ENCODE peak calls at places on chromosomes 7 and 10, in nine cellular contexts. I is RPMI7951; W is left ventricle myocardium superior; P is naive thymus-derived CD8-positive, alpha-beta T cell; X is fibroblast of pulmonary artery; L is NCI-H1105; C is SHP77 treated with DMSO at 0.1 percent for 48 hours; V is epithelial cell of prostate; K is left ventricle myocardium inferior. N is an unnamed sample.

GRCh38 chr7:115338016-115338415 is 416.1 kb downstream of the MDFIC start:
- DNase-seq in I (no peak), C (no peak), W (no peak), K (no peak), P (no peak), V (no peak), L (no peak), X (no peak), N (no peak)

GRCh38 chr10:71216751-71217265 is 4.4 kb downstream of the UNC5B start:
- DNase-seq in I (peak; percentile 32), W (no peak), X (no peak), L (no peak), C (no peak), K (no peak), V (no peak), P (no peak), N (no peak)

GRCh38 chr7:121313793-121314676 is 14.8 kb upstream of the WNT16 start:
- DNase-seq in I (peak; percentile 86), C (peak; percentile 3), L (peak; percentile 97), W (no peak), K (no peak), X (peak; percentile 69), P (no peak), V (peak; percentile 24), N (no peak)

GRCh38 chr7:117824605-117825004 is 48.6 kb downstream of the CTTNBP2 start:
- DNase-seq in C (no peak), I (no peak), W (no peak), V (no peak), L (no peak), X (no peak), P (no peak), K (no peak), N (no peak)

GRCh38 chr7:39621784-39622411 is 1.5 kb upstream of the RALA start:
- DNase-seq in X (no peak), L (no peak), W (no peak), V (no peak), K (no peak), C (no peak), I (peak; percentile 63), P (no peak), N (no peak)

GRCh38 chr7:84535584-84536255 is 341.1 kb upstream of the SEMA3A start:
- DNase-seq in L (no peak), K (no peak), W (no peak), C (no peak), V (no peak), I (no peak), X (no peak), P (no peak), N (no peak)

GRCh38 chr7:90595341-90595800 is 750 bp upstream of the CDK14 start:
- DNase-seq in L (no peak), C (no peak), W (no peak), K (no peak), V (no peak), P (no peak), X (peak; percentile 39), I (no peak), N (no peak)

GRCh38 chr7:35805876-35806275 is 5.0 kb downstream of the SEPTIN7 start:
- DNase-seq in I (no peak), C (no peak), W (no peak), V (no peak), P (no peak), K (no peak), L (no peak), X (peak; percentile 39), N (no peak)

GRCh38 chr10:78360284-78360683 is 326.6 kb downstream of the RPS24 start:
- DNase-seq in L (no peak), W (no peak), I (no peak), X (no peak), V (no peak), C (no peak), K (no peak), P (no peak), N (no peak)

GRCh38 chr10:71684356-71685173 is 35.0 kb downstream of the C10orf105 start:
- DNase-seq in P (no peak), W (no peak), C (no peak), V (no peak), L (no peak), I (no peak), X (no peak), K (no peak), N (peak; percentile 44)

GRCh38 chr10:29304259-29305030 is 15.6 kb downstream of the LYZL1 start:
- DNase-seq in C (peak; percentile 3), L (no peak), X (peak; percentile 83), P (no peak), W (no peak), K (peak; percentile 26), V (no peak), I (peak; percentile 83), N (no peak)

GRCh38 chr10:100755821-100756220 is 10.4 kb downstream of the PAX2 start:
- DNase-seq in L (no peak), V (no peak), W (no peak), K (no peak), P (no peak), C (no peak), X (no peak), I (no peak), N (no peak)

GRCh38 chr10:77392236-77392721 is 245.3 kb downstream of the KCNMA1 start:
- DNase-seq in I (peak; percentile 70), P (no peak), C (no peak), X (peak; percentile 66), V (no peak), W (no peak), L (no peak), K (no peak), N (no peak)

GRCh38 chr10:33335550-33335799 is 1.0 kb upstream of the NRP1 start:
- DNase-seq in L (no peak), P (no peak), K (peak; percentile 54), C (no peak), X (no peak), V (no peak), W (peak; percentile 68), I (no peak), N (no peak)

GRCh38 chr7:44466300-44467216 is 23.9 kb downstream of the NUDCD3 start:
- DNase-seq in W (no peak), L (no peak), P (no peak), I (no peak), X (peak; percentile 54), C (no peak), V (no peak), K (no peak), N (no peak)

GRCh38 chr10:52740913-52741675 is 31.5 kb downstream of the MBL2 start:
- DNase-seq in V (no peak), L (no peak), W (peak; percentile 37), X (peak; percentile 56), K (no peak), I (peak; percentile 16), P (no peak), C (no peak), N (no peak)

GRCh38 chr10:22247636-22248035 is 29.8 kb upstream of the EBLN1 start:
- DNase-seq in X (no peak), I (no peak), K (no peak), V (no peak), P (no peak), L (no peak), C (no peak), W (no peak), N (no peak)

GRCh38 chr10:75043256-75044121 is 68.0 kb upstream of the SAMD8 start:
- DNase-seq in K (no peak), L (no peak), P (peak; percentile 3), I (no peak), V (no peak), X (no peak), W (no peak), C (no peak), N (peak; percentile 26)

GRCh38 chr7:91034459-91035368 is 229.5 kb upstream of the FZD1 start:
- DNase-seq in X (peak; percentile 70), K (no peak), V (no peak), L (peak; percentile 75), W (no peak), I (peak; percentile 17), C (peak; percentile 87), P (no peak), N (no peak)

GRCh38 chr7:27112960-27113949 is 10.8 kb upstream of the HOXA2 start:
- DNase-seq in X (peak; percentile 61), K (no peak), P (no peak), L (no peak), C (no peak), V (peak; percentile 80), I (peak; percentile 90), W (no peak), N (peak; percentile 83)

GRCh38 chr7:8396294-8396693 is 37.1 kb upstream of the NXPH1 start:
- DNase-seq in W (no peak), K (no peak), C (no peak), V (no peak), I (no peak), P (no peak), L (no peak), X (no peak), N (no peak)

GRCh38 chr7:3943265-3943664 is 642.2 kb downstream of the SDK1 start:
- DNase-seq in X (no peak), L (no peak), C (peak; percentile 28), K (no peak), I (no peak), P (no peak), V (no peak), W (no peak), N (no peak)

GRCh38 chr7:68014031-68014774 is 1017.6 kb downstream of the TYW1 start:
- DNase-seq in P (no peak), W (no peak), K (no peak), L (peak; percentile 89), I (no peak), X (no peak), C (no peak), V (no peak), N (no peak)

GRCh38 chr7:106737202-106737562 is 76.2 kb upstream of the CCDC71L start:
- DNase-seq in P (no peak), X (peak; percentile 77), C (no peak), V (no peak), K (no peak), I (peak; percentile 62), W (no peak), L (no peak), N (no peak)

GRCh38 chr7:118214051-118214832 is 10.3 kb upstream of the ANKRD7 start:
- DNase-seq in K (peak; percentile 69), C (no peak), X (peak; percentile 84), V (no peak), W (peak; percentile 86), L (peak; percentile 90), P (peak; percentile 81), I (peak; percentile 85), N (peak; percentile 85)

GRCh38 chr7:148242271-148242801 is 348.2 kb upstream of the C7orf33 start:
- DNase-seq in L (no peak), C (peak; percentile 40), X (peak; percentile 68), W (no peak), P (no peak), K (no peak), I (peak; percentile 44), V (peak; percentile 44), N (no peak)

GRCh38 chr10:50511512-50512213 is 112.1 kb downstream of the SGMS1 start:
- DNase-seq in I (peak; percentile 17), K (no peak), L (no peak), V (no peak), W (no peak), P (no peak), X (peak; percentile 22), C (no peak), N (no peak)

N was measured in psoas muscle.